ENCODE peak calls at places on chromosome 18, in eight cellular contexts. One of them, this sample, is unnamed.

GRCh38 chr18:427005-427404 is 73.5 kb downstream of the COLEC12 start:
- DNase-seq in AG09319: peak
- DNase-seq in cardiac fibroblast: peak
- DNase-seq in natural killer cell: no peak
- DNase-seq in fibroblast of mammary gland: peak
- DNase-seq in adrenal gland: no peak
- DNase-seq in heart right ventricle: no peak
- DNase-seq in breast epithelium: no peak
- DNase-seq in this sample: peak

GRCh38 chr18:29979884-29980283 is 1062.7 kb downstream of the DSC3 start:
- DNase-seq in natural killer cell: no peak
- DNase-seq in adrenal gland: no peak
- DNase-seq in AG09319: no peak
- DNase-seq in breast epithelium: no peak
- DNase-seq in fibroblast of mammary gland: peak
- DNase-seq in heart right ventricle: no peak
- DNase-seq in cardiac fibroblast: no peak
- DNase-seq in this sample: no peak

GRCh38 chr18:28407681-28408080 is 230.8 kb upstream of the CDH2 start:
- DNase-seq in AG09319: no peak
- DNase-seq in heart right ventricle: no peak
- DNase-seq in cardiac fibroblast: no peak
- DNase-seq in natural killer cell: no peak
- DNase-seq in breast epithelium: no peak
- DNase-seq in adrenal gland: no peak
- DNase-seq in fibroblast of mammary gland: no peak
- DNase-seq in this sample: no peak

GRCh38 chr18:49399003-49399402 is 61.4 kb downstream of the DYM start:
- DNase-seq in fibroblast of mammary gland: no peak
- DNase-seq in natural killer cell: no peak
- DNase-seq in adrenal gland: peak
- DNase-seq in heart right ventricle: no peak
- DNase-seq in cardiac fibroblast: peak
- DNase-seq in breast epithelium: no peak
- DNase-seq in AG09319: no peak
- DNase-seq in this sample: no peak

GRCh38 chr18:57149031-57149430 is 2.1 kb downstream of the BOD1L2 start:
- DNase-seq in fibroblast of mammary gland: no peak
- DNase-seq in AG09319: no peak
- DNase-seq in cardiac fibroblast: no peak
- DNase-seq in heart right ventricle: no peak
- DNase-seq in natural killer cell: no peak
- DNase-seq in breast epithelium: no peak
- DNase-seq in adrenal gland: no peak
- DNase-seq in this sample: no peak

GRCh38 chr18:49151482-49151881 is 200.7 kb upstream of the SMAD7 start:
- DNase-seq in breast epithelium: no peak
- DNase-seq in natural killer cell: no peak
- DNase-seq in AG09319: no peak
- DNase-seq in cardiac fibroblast: no peak
- DNase-seq in heart right ventricle: no peak
- DNase-seq in adrenal gland: no peak
- DNase-seq in fibroblast of mammary gland: no peak
- DNase-seq in this sample: no peak

GRCh38 chr18:74517236-74517630 is 17.1 kb upstream of the CNDP1 start:
- DNase-seq in cardiac fibroblast: no peak
- DNase-seq in breast epithelium: no peak
- DNase-seq in heart right ventricle: no peak
- DNase-seq in AG09319: no peak
- DNase-seq in natural killer cell: no peak
- DNase-seq in fibroblast of mammary gland: no peak
- DNase-seq in adrenal gland: no peak
- DNase-seq in this sample: no peak

GRCh38 chr18:9366126-9366714 is 31.6 kb downstream of the TWSG1 start:
- DNase-seq in fibroblast of mammary gland: peak
- DNase-seq in adrenal gland: peak
- DNase-seq in natural killer cell: no peak
- DNase-seq in breast epithelium: peak
- DNase-seq in heart right ventricle: no peak
- DNase-seq in cardiac fibroblast: peak
- DNase-seq in AG09319: no peak
- DNase-seq in this sample: no peak

GRCh38 chr18:69162649-69163048 is 238.0 kb upstream of the DOK6 start:
- DNase-seq in heart right ventricle: no peak
- DNase-seq in breast epithelium: no peak
- DNase-seq in cardiac fibroblast: no peak
- DNase-seq in fibroblast of mammary gland: no peak
- DNase-seq in adrenal gland: no peak
- DNase-seq in natural killer cell: no peak
- DNase-seq in AG09319: no peak
- DNase-seq in this sample: no peak

GRCh38 chr18:40006553-40007073 is 1948.4 kb upstream of the PIK3C3 start:
- DNase-seq in AG09319: no peak
- DNase-seq in natural killer cell: no peak
- DNase-seq in cardiac fibroblast: no peak
- DNase-seq in fibroblast of mammary gland: no peak
- DNase-seq in breast epithelium: no peak
- DNase-seq in adrenal gland: no peak
- DNase-seq in heart right ventricle: no peak
- DNase-seq in this sample: no peak

DNA sequence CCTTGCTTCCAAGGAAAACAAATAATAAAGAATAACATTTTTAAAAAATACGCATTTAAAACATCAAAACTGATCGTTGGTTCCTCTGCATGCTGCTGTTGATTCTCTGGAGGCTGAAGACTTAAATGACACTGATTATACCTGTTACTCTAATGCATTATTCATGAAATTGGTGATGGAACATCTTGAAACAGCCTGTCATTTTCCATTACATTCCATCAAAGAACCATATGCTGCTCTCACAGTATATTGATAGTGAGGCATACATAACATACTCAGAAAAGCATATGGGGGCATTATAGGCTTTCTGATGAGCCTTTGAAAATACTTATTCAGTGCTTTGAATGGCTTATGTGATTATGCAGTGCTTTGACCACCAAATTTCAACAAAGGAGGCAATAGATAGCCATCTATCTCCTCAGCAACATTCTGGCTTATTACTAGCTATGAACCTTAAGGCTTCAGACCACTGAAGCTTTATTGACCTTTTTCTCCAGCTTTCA is 392.1 kb downstream of the CDH19 start:
- DNase-seq in natural killer cell: no peak
- DNase-seq in adrenal gland: no peak
- DNase-seq in cardiac fibroblast: no peak
- DNase-seq in breast epithelium: no peak
- DNase-seq in heart right ventricle: no peak
- DNase-seq in fibroblast of mammary gland: no peak
- DNase-seq in AG09319: no peak
- DNase-seq in this sample: no peak
- TF ChIP-seq CTCF in natural killer cell: no peak
- TF ChIP-seq CTCF in adrenal gland: no peak
- TF ChIP-seq CTCF in cardiac fibroblast: no peak
- TF ChIP-seq CTCF in breast epithelium: no peak
- TF ChIP-seq CTCF in heart right ventricle: no peak
- TF ChIP-seq CTCF in fibroblast of mammary gland: no peak
- TF ChIP-seq CTCF in AG09319: no peak
- TF ChIP-seq CTCF in this sample: no peak

GRCh38 chr18:26497881-26498280 is 50.5 kb downstream of the KCTD1 start:
- DNase-seq in breast epithelium: no peak
- DNase-seq in cardiac fibroblast: peak
- DNase-seq in fibroblast of mammary gland: no peak
- DNase-seq in AG09319: no peak
- DNase-seq in adrenal gland: no peak
- DNase-seq in natural killer cell: no peak
- DNase-seq in heart right ventricle: no peak
- DNase-seq in this sample: no peak
- TF ChIP-seq CTCF in breast epithelium: no peak
- TF ChIP-seq CTCF in cardiac fibroblast: no peak
- TF ChIP-seq CTCF in fibroblast of mammary gland: no peak
- TF ChIP-seq CTCF in AG09319: no peak
- TF ChIP-seq CTCF in adrenal gland: no peak
- TF ChIP-seq CTCF in natural killer cell: no peak
- TF ChIP-seq CTCF in heart right ventricle: no peak
- TF ChIP-seq CTCF in this sample: no peak

DNA sequence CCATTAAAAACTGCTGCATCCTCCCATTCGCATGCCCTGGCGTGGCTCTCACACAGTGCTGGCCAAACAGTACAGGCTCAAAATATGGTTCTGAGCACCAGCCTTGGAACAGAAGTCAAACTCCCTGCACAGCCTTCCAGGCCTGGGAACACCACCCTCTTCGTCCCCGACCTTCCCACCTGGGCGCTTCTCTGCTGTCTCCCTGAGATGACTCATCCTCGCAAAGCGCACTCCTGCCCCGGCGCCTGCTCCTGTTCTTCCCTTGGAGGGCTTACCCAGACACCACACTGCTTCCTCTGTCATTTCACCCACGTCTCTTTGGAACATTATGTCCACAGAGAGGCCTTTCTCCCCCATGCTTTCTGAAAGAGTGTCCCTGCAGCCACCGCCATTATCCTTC is 172.7 kb downstream of the L3MBTL4 start:
- DNase-seq in breast epithelium: no peak
- DNase-seq in AG09319: no peak
- DNase-seq in heart right ventricle: no peak
- DNase-seq in natural killer cell: no peak
- DNase-seq in fibroblast of mammary gland: no peak
- DNase-seq in adrenal gland: no peak
- DNase-seq in cardiac fibroblast: no peak
- DNase-seq in this sample: no peak
- TF ChIP-seq CTCF in breast epithelium: no peak
- TF ChIP-seq CTCF in AG09319: no peak
- TF ChIP-seq CTCF in heart right ventricle: no peak
- TF ChIP-seq CTCF in natural killer cell: no peak
- TF ChIP-seq CTCF in fibroblast of mammary gland: no peak
- TF ChIP-seq CTCF in adrenal gland: no peak
- TF ChIP-seq CTCF in cardiac fibroblast: no peak
- TF ChIP-seq CTCF in this sample: no peak

GRCh38 chr18:62198259-62198658 is 11.2 kb downstream of the RELCH start:
- DNase-seq in cardiac fibroblast: no peak
- DNase-seq in breast epithelium: no peak
- DNase-seq in natural killer cell: no peak
- DNase-seq in fibroblast of mammary gland: peak
- DNase-seq in heart right ventricle: no peak
- DNase-seq in AG09319: no peak
- DNase-seq in adrenal gland: no peak
- DNase-seq in this sample: no peak
- TF ChIP-seq CTCF in cardiac fibroblast: no peak
- TF ChIP-seq CTCF in breast epithelium: no peak
- TF ChIP-seq CTCF in natural killer cell: no peak
- TF ChIP-seq CTCF in fibroblast of mammary gland: no peak
- TF ChIP-seq CTCF in heart right ventricle: no peak
- TF ChIP-seq CTCF in AG09319: no peak
- TF ChIP-seq CTCF in adrenal gland: no peak
- TF ChIP-seq CTCF in this sample: no peak

GRCh38 chr18:76255070-76255683 is 239.9 kb downstream of the ZNF516 start:
- DNase-seq in heart right ventricle: no peak
- DNase-seq in AG09319: no peak
- DNase-seq in adrenal gland: no peak
- DNase-seq in breast epithelium: no peak
- DNase-seq in cardiac fibroblast: no peak
- DNase-seq in natural killer cell: no peak
- DNase-seq in fibroblast of mammary gland: no peak
- DNase-seq in this sample: no peak

GRCh38 chr18:76258209-76258608 is 236.8 kb downstream of the ZNF516 start:
- DNase-seq in breast epithelium: no peak
- DNase-seq in heart right ventricle: no peak
- DNase-seq in fibroblast of mammary gland: peak
- DNase-seq in natural killer cell: no peak
- DNase-seq in AG09319: no peak
- DNase-seq in cardiac fibroblast: peak
- DNase-seq in adrenal gland: no peak
- DNase-seq in this sample: no peak

GRCh38 chr18:76251691-76252090 is 243.4 kb downstream of the ZNF516 start:
- DNase-seq in natural killer cell: no peak
- DNase-seq in heart right ventricle: no peak
- DNase-seq in cardiac fibroblast: no peak
- DNase-seq in AG09319: no peak
- DNase-seq in adrenal gland: no peak
- DNase-seq in fibroblast of mammary gland: no peak
- DNase-seq in breast epithelium: no peak
- DNase-seq in this sample: no peak

GRCh38 chr18:76256897-76257500 is 238.0 kb downstream of the ZNF516 start:
- DNase-seq in natural killer cell: no peak
- DNase-seq in fibroblast of mammary gland: peak
- DNase-seq in breast epithelium: no peak
- DNase-seq in AG09319: peak
- DNase-seq in adrenal gland: no peak
- DNase-seq in heart right ventricle: no peak
- DNase-seq in cardiac fibroblast: peak
- DNase-seq in this sample: no peak

GRCh38 chr18:76252880-76253279 is 242.2 kb downstream of the ZNF516 start:
- DNase-seq in adrenal gland: no peak
- DNase-seq in heart right ventricle: no peak
- DNase-seq in cardiac fibroblast: no peak
- DNase-seq in fibroblast of mammary gland: peak
- DNase-seq in natural killer cell: no peak
- DNase-seq in AG09319: no peak
- DNase-seq in breast epithelium: no peak
- DNase-seq in this sample: no peak
- TF ChIP-seq CTCF in adrenal gland: peak
- TF ChIP-seq CTCF in heart right ventricle: no peak
- TF ChIP-seq CTCF in cardiac fibroblast: no peak
- TF ChIP-seq CTCF in fibroblast of mammary gland: peak
- TF ChIP-seq CTCF in natural killer cell: no peak
- TF ChIP-seq CTCF in AG09319: peak
- TF ChIP-seq CTCF in breast epithelium: no peak
- TF ChIP-seq CTCF in this sample: no peak

DNA sequence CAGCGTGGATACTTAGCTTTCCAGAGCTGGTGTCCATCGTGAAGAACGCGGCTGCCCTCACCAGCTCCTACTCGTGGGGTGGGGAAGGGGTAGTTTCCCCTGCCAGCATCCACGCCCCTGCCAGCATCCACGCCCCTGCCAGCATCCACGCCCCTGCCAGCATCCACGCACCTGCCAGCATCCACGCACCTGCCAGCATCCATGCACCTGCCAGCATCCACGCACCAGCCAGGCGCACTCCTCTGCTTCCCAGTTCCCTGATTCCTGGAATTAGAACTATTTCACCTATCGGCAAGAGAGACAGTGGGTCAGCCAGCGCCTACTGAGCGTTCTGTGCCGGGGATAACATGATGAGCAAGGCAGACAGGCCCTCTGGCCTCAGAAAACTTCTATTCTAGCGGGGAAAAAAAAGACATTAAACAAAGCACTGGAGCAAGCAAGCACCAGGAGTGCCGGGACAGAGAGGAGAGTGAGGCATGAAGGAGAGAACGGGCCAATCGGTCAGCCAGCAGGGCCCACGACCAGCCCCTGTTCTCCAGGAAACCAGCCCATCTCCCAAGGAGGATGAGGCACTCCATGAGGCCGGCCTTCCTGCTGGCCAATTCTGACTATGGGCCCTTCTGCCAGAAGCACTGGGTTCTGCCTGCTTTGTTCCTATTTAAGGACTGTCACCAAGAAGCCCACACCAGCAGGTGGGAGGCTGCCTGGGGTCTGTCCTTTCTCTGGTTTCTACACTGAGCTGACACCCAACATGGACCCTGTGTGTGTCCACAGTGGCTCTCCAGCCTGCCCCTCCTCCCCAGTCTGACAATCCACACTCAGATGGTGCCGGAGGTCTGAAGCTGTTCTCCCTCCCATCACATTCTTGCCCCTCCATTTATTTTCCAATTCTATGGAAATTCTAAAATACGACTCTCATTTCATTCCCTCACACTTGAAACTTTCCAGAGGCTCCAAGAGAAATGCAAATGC is 78.4 kb upstream of the SALL3 start:
- DNase-seq in adrenal gland: no peak
- DNase-seq in fibroblast of mammary gland: no peak
- DNase-seq in AG09319: no peak
- DNase-seq in natural killer cell: no peak
- DNase-seq in cardiac fibroblast: no peak
- DNase-seq in breast epithelium: no peak
- DNase-seq in heart right ventricle: no peak
- DNase-seq in this sample: no peak
- TF ChIP-seq CTCF in adrenal gland: no peak
- TF ChIP-seq CTCF in fibroblast of mammary gland: no peak
- TF ChIP-seq CTCF in AG09319: no peak
- TF ChIP-seq CTCF in natural killer cell: no peak
- TF ChIP-seq CTCF in cardiac fibroblast: no peak
- TF ChIP-seq CTCF in breast epithelium: no peak
- TF ChIP-seq CTCF in heart right ventricle: no peak
- TF ChIP-seq CTCF in this sample: no peak